ENCODE peak calls at places on chromosomes 4 and X, in five cellular contexts. Z is H9, R is IMR-90, X is neuronal stem cell, T is mesendoderm. B is an unnamed sample. For H3K4me1, the result is how much of the 10 kb centered on the place peaks cover.

GRCh38 chr4:129578336-129578735 is 482.4 kb downstream of the C4orf33 start:
- DNase-seq in T (no peak), Z (no peak), R (no peak), X (no peak), B (no peak)

GRCh38 chrX:102934624-102935023 is 2.4 kb upstream of the RAB40AL start:
- DNase-seq in X (peak), R (peak), T (peak), Z (no peak), B (peak)

GRCh38 chr4:161929966-161930365 is 233.8 kb downstream of the FSTL5 start:
- DNase-seq in X (no peak), Z (no peak), R (peak), T (no peak), B (no peak)

GRCh38 chr4:38889143-38889542 is 21.5 kb downstream of the FAM114A1 start:
- DNase-seq in T (no peak), X (no peak), R (peak), Z (no peak), B (peak)

GRCh38 chr4:152352645-152353116 is 183.2 kb downstream of the FBXW7 start:
- DNase-seq in T (peak), Z (peak), R (peak), X (peak), B (peak)

GRCh38 chrX:134423606-134424005 is 36.4 kb upstream of the HPRT1 start:
- DNase-seq in X (no peak), R (peak), T (no peak), Z (no peak), B (no peak)

GRCh38 chr4:68342139-68342538 is 7.8 kb downstream of the YTHDC1 start:
- DNase-seq in Z (no peak), T (peak), X (no peak), R (peak), B (peak)

GRCh38 chrX:154459843-154460242 is 1.8 kb downstream of the PLXNA3 start:
- DNase-seq in Z (no peak), X (no peak), R (no peak), T (no peak), B (no peak)

GRCh38 chr4:88991746-88992145 is 65.2 kb downstream of the FAM13A start:
- DNase-seq in R (peak), T (peak), X (no peak), Z (no peak), B (peak)

GRCh38 chr4:98381306-98381705 is 120.1 kb downstream of the RAP1GDS1 start:
- DNase-seq in T (no peak), R (no peak), Z (no peak), X (no peak), B (no peak)

GRCh38 chr4:190018201-190018920 is 8.7 kb downstream of the FRG2 start:
- DNase-seq in X (no peak), Z (no peak), T (no peak), R (no peak), B (no peak)

GRCh38 chr4:13642576-13642975 is 15.1 kb upstream of the BOD1L1 start:
- DNase-seq in T (no peak), Z (no peak), R (peak), X (no peak), B (no peak)

GRCh38 chr4:2800691-2801596 is 8.1 kb downstream of the SH3BP2 start:
- DNase-seq in T (peak), Z (peak), R (peak), X (peak), B (peak)
- H3K4ac ChIP-seq in T (no peak), Z (no peak), R (peak), X (no peak), B (peak)

GRCh38 chr4:102338405-102338804 is 6.9 kb downstream of the SLC39A8 start:
- DNase-seq in Z (no peak), X (no peak), T (no peak), R (no peak), B (peak)

GRCh38 chr4:102339018-102339417 is 6.3 kb downstream of the SLC39A8 start:
- DNase-seq in Z (no peak), R (no peak), T (no peak), X (no peak), B (peak)

GRCh38 chr4:102335616-102336015 is 9.7 kb downstream of the SLC39A8 start:
- DNase-seq in X (no peak), Z (no peak), T (no peak), R (no peak), B (no peak)

GRCh38 chr4:102334624-102335023 is 10.7 kb downstream of the SLC39A8 start:
- DNase-seq in T (no peak), R (no peak), X (no peak), Z (no peak), B (no peak)

GRCh38 chr4:102333792-102334191 is 11.5 kb downstream of the SLC39A8 start:
- DNase-seq in Z (no peak), X (no peak), R (no peak), T (no peak), B (no peak)
- H3K4me1 ChIP-seq in Z (under half), X (under half), R (under half), T (under half), B (under half)

GRCh38 chr4:86582453-86582852 is 11.7 kb upstream of the PTPN13 start:
- DNase-seq in Z (no peak), X (no peak), R (no peak), T (no peak), B (no peak)
- H3K4ac ChIP-seq in Z (no peak), X (no peak), R (no peak), T (no peak), B (no peak)

GRCh38 chr4:76209876-76210275 is 3.7 kb downstream of the SCARB2 start:
- DNase-seq in X (no peak), R (no peak), Z (no peak), T (no peak), B (no peak)
- H3K4me1 ChIP-seq in X (under half), R (under half), Z (under half), T (under half), B (under half)

GRCh38 chr4:2757426-2757825 is 1.3 kb upstream of the TNIP2 start:
- DNase-seq in Z (no peak), R (no peak), T (no peak), X (no peak), B (no peak)

GRCh38 chr4:2755821-2756690 is at the start of gene TNIP2:
- DNase-seq in T (peak), X (peak), R (peak), Z (peak), B (peak)

GRCh38 chr4:2756691-2757350 is 685 bp upstream of the TNIP2 start:
- DNase-seq in Z (no peak), T (no peak), R (no peak), X (no peak), B (no peak)

GRCh38 chr4:2753444-2753843 is 2.7 kb downstream of the TNIP2 start:
- DNase-seq in R (no peak), Z (no peak), T (no peak), X (no peak), B (no peak)

GRCh38 chr4:2754848-2755820 is 1.0 kb downstream of the TNIP2 start:
- DNase-seq in R (no peak), Z (no peak), X (no peak), T (no peak), B (no peak)
- H3K4ac ChIP-seq in R (peak), Z (no peak), X (no peak), T (peak), B (peak)

GRCh38 chr4:87882861-87883260 is 50.1 kb downstream of the MEPE start:
- DNase-seq in T (no peak), R (no peak), X (no peak), Z (no peak), B (no peak)
- H3K4me1 ChIP-seq in T (under half), R (under half), X (under half), Z (under half), B (under half)

GRCh38 chrX:1451676-1452496 is 823 bp downstream of the ASMTL start:
- DNase-seq in X (no peak), T (no peak), Z (peak), R (no peak), B (no peak)
- H3K4ac ChIP-seq in X (no peak), T (no peak), Z (no peak), R (no peak), B (peak)

B was measured in trophoblast cell.